ENCODE peak calls at places on chromosome 2, in seven cellular contexts. C is naive thymus-derived CD4-positive, alpha-beta T cell; S is tibial artery; D is neural progenitor cell; J is colonic mucosa; E is fibroblast of lung; V is psoas muscle. L is an unnamed sample. For H3K27me3 and H3K4me1, the result is how much of the 10 kb centered on the place peaks cover.

GRCh38 chr2:106108351-106108750 is 85.8 kb downstream of the UXS1 start:
- DNase-seq in E (peak), V (no peak), C (no peak), D (peak), S (no peak), J (no peak), L (peak)

GRCh38 chr2:74372674-74373073 is 7.4 kb downstream of the DCTN1 start:
- DNase-seq in J (no peak), V (no peak), C (no peak), D (no peak), E (no peak), S (no peak), L (no peak)

GRCh38 chr2:238634701-238635402 is 208.1 kb downstream of the ASB1 start:
- DNase-seq in C (no peak), J (no peak), V (no peak), S (peak), D (no peak), E (no peak), L (no peak)

GRCh38 chr2:121576263-121576662 is 45.6 kb downstream of the RNU4ATAC start:
- DNase-seq in S (no peak), V (no peak), C (no peak), J (no peak), D (no peak), E (no peak), L (no peak)

GRCh38 chr2:145283131-145283530 is 763.2 kb upstream of the ZEB2 start:
- DNase-seq in V (no peak), E (no peak), S (no peak), J (no peak), C (no peak), D (no peak), L (no peak)

GRCh38 chr2:3200420-3200939 is 177.1 kb downstream of the EIPR1 start:
- DNase-seq in S (no peak), E (peak), V (peak), J (no peak), D (no peak), C (no peak), L (no peak)

GRCh38 chr2:227626580-227627151 is 9.4 kb downstream of the SCYGR4 start:
- DNase-seq in V (no peak), C (no peak), E (no peak), D (no peak), J (no peak), S (no peak), L (no peak)

GRCh38 chr2:120760446-120761135 is 24.9 kb downstream of the GLI2 start:
- DNase-seq in D (no peak), E (no peak), C (no peak), J (no peak), S (peak), V (peak), L (no peak)

GRCh38 chr2:63364866-63365265 is 223.4 kb downstream of the WDPCP start:
- DNase-seq in J (no peak), D (no peak), S (no peak), E (no peak), V (no peak), C (no peak), L (peak)

GRCh38 chr2:54409752-54410151 is 46.4 kb upstream of the SPTBN1 start:
- DNase-seq in S (no peak), V (no peak), C (no peak), J (no peak), E (peak), D (no peak), L (no peak)

GRCh38 chr2:46493241-46493970 is 14.0 kb downstream of the TMEM247 start:
- DNase-seq in S (no peak), E (peak), J (no peak), V (no peak), D (no peak), C (no peak), L (peak)

GRCh38 chr2:152635635-152636298 is 81.5 kb downstream of the PRPF40A start:
- DNase-seq in S (no peak), E (peak), C (peak), D (peak), V (peak), J (peak), L (peak)

GRCh38 chr2:236088368-236089057 is 79.7 kb downstream of the GBX2 start:
- DNase-seq in E (no peak), S (no peak), C (no peak), J (no peak), D (no peak), V (no peak), L (no peak)

GRCh38 chr2:47022399-47022798 is 106.8 kb upstream of the MCFD2 start:
- DNase-seq in D (no peak), E (no peak), J (no peak), C (no peak), V (no peak), S (no peak), L (no peak)

GRCh38 chr2:159356053-159356554 is 69.6 kb upstream of the WDSUB1 start:
- DNase-seq in D (no peak), V (no peak), S (no peak), C (no peak), J (no peak), E (no peak), L (no peak)

GRCh38 chr2:234251326-234252271 is 201.1 kb downstream of the SPP2 start:
- DNase-seq in S (no peak), E (peak), D (no peak), V (no peak), C (no peak), J (peak), L (peak)

GRCh38 chr2:97355887-97356286 is 233.8 kb downstream of the ANKRD36B start:
- DNase-seq in E (no peak), S (no peak), J (no peak), C (no peak), V (no peak), D (peak), L (no peak)

GRCh38 chr2:235560345-235560744 is 66.5 kb downstream of the AGAP1 start:
- DNase-seq in E (no peak), C (no peak), S (no peak), J (no peak), D (no peak), V (no peak), L (no peak)

GRCh38 chr2:175600024-175600831 is 401.8 kb downstream of the LNPK start:
- DNase-seq in J (no peak), V (peak), S (peak), D (peak), E (no peak), C (no peak), L (no peak)

GRCh38 chr2:148721520-148721931 is 77.0 kb downstream of the EPC2 start:
- DNase-seq in S (no peak), D (no peak), J (no peak), E (no peak), V (no peak), C (no peak), L (no peak)

GRCh38 chr2:240921319-240922233 is 15.4 kb downstream of the CROCC2 start:
- DNase-seq in V (peak), J (peak), D (no peak), S (peak), C (no peak), E (peak), L (peak)

GRCh38 chr2:85445316-85446295 is 27.1 kb downstream of the SH2D6 start:
- DNase-seq in V (peak), D (no peak), S (peak), E (peak), C (no peak), J (no peak), L (peak)

GRCh38 chr2:220198911-220199310 is 571.5 kb downstream of the SLC4A3 start:
- DNase-seq in D (no peak), J (no peak), E (peak), V (no peak), C (no peak), S (no peak), L (no peak)

GRCh38 chr2:37302701-37303252 is 21.9 kb downstream of the PRKD3 start:
- DNase-seq in C (no peak), E (no peak), S (no peak), J (no peak), D (no peak), V (no peak), L (no peak)

GRCh38 chr2:20667531-20668401 is 822 bp downstream of the GDF7 start:
- DNase-seq in E (no peak), S (peak), V (no peak), C (no peak), J (no peak), D (peak), L (no peak)

GRCh38 chr2:20666364-20667150 is at the start of gene GDF7:
- DNase-seq in C (no peak), D (peak), J (peak), S (peak), V (no peak), E (no peak), L (no peak)

GRCh38 chr2:20666114-20666363 is 905 bp upstream of the GDF7 start:
- DNase-seq in C (no peak), V (no peak), D (no peak), S (peak), E (no peak), J (no peak), L (no peak)

GRCh38 chr2:20668470-20668869 is 1.5 kb downstream of the GDF7 start:
- DNase-seq in E (no peak), J (no peak), C (no peak), S (no peak), D (no peak), V (no peak), L (no peak)

GRCh38 chr2:20667151-20667530 is 197 bp downstream of the GDF7 start:
- DNase-seq in E (no peak), S (no peak), C (no peak), D (peak), V (no peak), J (no peak), L (no peak)
- H3K27me3 ChIP-seq in E (half or more), S (under half), C (under half), D (half or more), V (half or more), J (half or more), L (half or more)

DNA sequence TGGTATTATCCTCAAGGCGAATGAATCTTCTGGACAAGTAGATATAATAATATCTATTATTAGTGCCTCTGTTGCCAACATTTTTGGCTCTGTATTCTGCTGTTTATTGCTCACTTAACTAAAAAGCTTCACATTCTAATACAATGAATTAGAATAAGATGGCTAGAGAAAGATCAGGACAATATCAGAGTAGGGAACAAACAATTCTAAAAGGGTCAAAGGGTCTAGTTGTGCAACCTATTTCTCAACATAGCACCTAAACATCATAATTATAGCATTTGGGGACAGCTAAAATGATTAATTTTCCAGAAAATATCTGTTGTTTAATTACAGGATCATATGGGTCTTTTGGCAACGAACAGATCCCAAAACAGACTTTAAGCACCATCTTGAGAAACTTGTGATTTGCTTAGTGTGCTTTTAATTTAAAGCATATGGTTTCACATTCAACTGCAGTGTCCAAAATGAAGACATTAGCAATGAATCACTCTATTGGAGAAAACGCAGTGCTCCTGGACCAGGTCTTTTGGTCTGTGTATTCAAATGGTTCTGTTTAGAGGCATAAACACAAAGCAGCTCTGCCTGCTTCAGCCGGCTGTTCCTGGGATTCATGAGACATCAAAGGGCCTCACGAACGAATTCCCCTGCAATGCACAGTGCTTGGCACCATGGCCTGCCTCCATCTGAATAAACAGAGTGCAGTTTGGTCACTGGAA is 117.3 kb upstream of the SP5 start:
- DNase-seq in J (no peak), C (no peak), S (no peak), V (no peak), D (no peak), E (no peak), L (no peak)
- H3K27ac ChIP-seq in J (no peak), C (no peak), S (no peak), V (no peak), D (no peak), E (no peak), L (peak)

DNA sequence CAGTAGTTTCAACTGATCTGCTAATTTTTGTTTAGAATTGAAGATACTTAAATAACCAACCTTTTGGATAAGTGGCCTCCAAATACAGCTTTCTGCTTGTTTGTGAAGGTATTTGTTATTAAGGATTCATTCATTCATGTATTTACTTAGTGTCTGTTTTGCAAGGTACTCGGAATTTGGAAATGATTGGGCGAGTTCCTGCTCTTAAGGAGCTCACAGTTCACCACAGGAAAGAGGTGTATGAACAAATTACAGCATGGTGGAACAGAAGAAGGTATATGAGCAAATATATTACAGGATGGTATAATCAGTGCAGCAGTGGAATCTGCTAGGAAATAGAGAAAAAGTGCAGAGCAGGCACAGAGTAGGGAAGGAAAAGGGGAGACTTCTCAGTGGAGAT is 4.5 kb downstream of the ACSL3 start:
- DNase-seq in C (no peak), E (no peak), J (no peak), S (no peak), V (no peak), D (no peak), L (no peak)
- H3K4me1 ChIP-seq in C (under half), E (under half), J (under half), S (half or more), V (half or more), D (under half), L (under half)

GRCh38 chr2:161416633-161417427 is 733 bp downstream of the TBR1 start:
- DNase-seq in S (no peak), C (no peak), V (peak), E (no peak), J (no peak), D (peak), L (no peak)

GRCh38 chr2:161415041-161415440 is 1.1 kb upstream of the TBR1 start:
- DNase-seq in S (no peak), E (no peak), J (peak), V (no peak), D (peak), C (no peak), L (no peak)

GRCh38 chr2:161414385-161415040 is 1.6 kb upstream of the TBR1 start:
- DNase-seq in J (peak), S (peak), V (peak), D (peak), E (peak), C (no peak), L (peak)

GRCh38 chr2:161416294-161416632 is at the start of gene TBR1:
- DNase-seq in V (no peak), D (no peak), E (no peak), J (no peak), C (no peak), S (no peak), L (no peak)

DNA sequence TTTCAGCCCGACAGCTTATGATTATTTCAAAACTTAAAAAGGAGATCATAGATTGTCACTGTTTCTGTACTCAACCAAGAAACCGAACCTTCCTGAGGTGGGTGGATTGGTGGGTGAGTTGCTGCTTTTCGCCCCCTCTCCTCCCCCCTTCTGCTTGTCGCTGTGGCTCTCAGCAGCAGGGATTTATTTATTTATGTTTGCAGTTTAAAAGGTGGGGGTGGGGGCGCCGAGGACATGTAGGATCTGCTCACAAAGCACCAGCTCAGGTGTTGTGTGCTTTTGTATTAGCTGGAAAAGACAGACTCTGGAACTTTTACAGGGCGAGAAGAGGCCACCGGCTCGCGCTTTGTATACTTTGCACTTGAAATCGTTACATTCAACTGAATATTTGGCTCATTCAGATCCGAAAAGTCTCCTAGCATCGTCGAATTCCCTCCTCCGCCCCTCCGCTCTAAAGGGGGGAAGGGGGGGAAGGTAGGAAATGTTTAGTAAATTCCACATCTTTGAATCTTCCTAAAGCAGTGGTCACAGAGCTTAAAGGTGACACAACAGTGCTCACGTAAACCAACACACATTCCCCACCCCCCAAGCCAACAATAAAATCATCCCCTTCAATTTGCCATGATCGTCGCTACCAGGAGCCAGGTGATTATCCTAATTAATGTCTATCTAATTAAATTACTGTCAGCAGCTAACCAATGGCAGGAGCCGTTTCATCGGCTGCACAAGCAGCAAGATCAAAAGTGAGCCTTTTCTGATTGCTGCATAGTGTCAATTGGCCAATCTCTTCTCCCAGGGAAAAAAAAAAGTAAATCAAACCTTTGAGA is 417 bp upstream of the TBR1 start:
- DNase-seq in S (no peak), D (no peak), C (no peak), V (no peak), J (no peak), E (no peak), L (no peak)
- H3K27me3 ChIP-seq in S (half or more), D (half or more), C (under half), V (under half), J (half or more), E (half or more), L (half or more)

GRCh38 chr2:151405376-151405775 is 4.3 kb upstream of the RIF1 start:
- DNase-seq in V (no peak), S (no peak), D (no peak), C (no peak), J (no peak), E (no peak), L (no peak)

GRCh38 chr2:151409601-151410484 is at the start of gene RIF1:
- DNase-seq in S (peak), D (peak), J (peak), E (peak), V (peak), C (peak), L (peak)

GRCh38 chr2:151410485-151410833 is 757 bp downstream of the RIF1 start:
- DNase-seq in C (no peak), V (no peak), J (peak), D (peak), E (peak), S (no peak), L (peak)

GRCh38 chr2:151407281-151407680 is 2.4 kb upstream of the RIF1 start:
- DNase-seq in V (no peak), S (no peak), D (no peak), C (no peak), J (no peak), E (no peak), L (no peak)

GRCh38 chr2:151408788-151409600 is 708 bp upstream of the RIF1 start:
- DNase-seq in J (no peak), S (no peak), E (no peak), C (no peak), D (no peak), V (no peak), L (no peak)
- H3K27ac ChIP-seq in J (no peak), S (peak), E (peak), C (peak), D (no peak), V (peak), L (peak)

DNA sequence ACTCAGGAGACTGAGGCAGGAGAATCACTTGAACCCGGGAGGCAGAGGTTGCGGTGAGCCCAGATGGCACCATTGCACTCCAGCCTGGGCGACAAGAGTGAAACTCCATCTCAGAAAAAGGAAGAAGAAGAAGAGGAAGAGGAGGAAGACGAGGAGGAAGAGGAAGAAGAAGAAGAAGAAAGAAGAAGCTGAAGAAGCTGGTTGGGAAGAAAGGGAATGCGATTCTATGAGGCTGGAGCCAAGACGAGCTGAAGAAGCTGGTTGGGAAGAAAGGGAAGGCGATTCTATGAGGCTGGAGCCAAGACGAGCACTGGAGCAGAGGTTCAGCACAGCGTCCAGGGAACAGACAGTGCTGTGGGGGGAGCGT is 30.3 kb upstream of the TAF1B start:
- DNase-seq in J (no peak), E (no peak), S (no peak), D (no peak), C (no peak), V (no peak), L (no peak)
- H3K4me1 ChIP-seq in J (under half), E (under half), S (under half), D (under half), C (under half), V (under half), L (under half)

GRCh38 chr2:119157850-119158511 is 570 bp downstream of the C1QL2 start:
- DNase-seq in J (no peak), E (no peak), D (peak), C (no peak), S (no peak), V (no peak), L (no peak)
- H3K27me3 ChIP-seq in J (under half), E (under half), D (half or more), C (under half), S (half or more), V (under half), L (half or more)

DNA sequence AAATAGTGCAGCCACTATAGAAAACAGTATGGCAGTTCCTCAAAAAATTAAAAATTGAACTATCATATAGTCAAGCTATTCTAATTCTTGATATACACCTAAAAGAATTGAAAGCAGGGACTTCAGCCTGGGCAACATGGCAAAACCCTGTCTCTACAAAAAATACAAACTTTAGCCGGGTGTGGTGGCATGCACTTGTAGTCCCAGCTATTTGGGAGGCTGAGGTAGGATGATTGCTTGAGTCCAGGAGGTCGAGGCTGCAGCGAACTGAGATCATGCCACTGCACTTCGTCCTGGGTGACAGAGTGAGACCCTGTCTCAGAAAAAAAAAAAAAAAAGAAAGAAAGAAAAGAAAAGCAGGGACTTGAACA is 279.5 kb upstream of the STON1 start:
- DNase-seq in C (no peak), E (no peak), V (no peak), S (no peak), J (no peak), D (no peak), L (no peak)
- H3K27ac ChIP-seq in C (no peak), E (no peak), V (peak), S (no peak), J (no peak), D (no peak), L (peak)

GRCh38 chr2:101698419-101699190 is 1.1 kb downstream of the MAP4K4 start:
- DNase-seq in S (no peak), E (peak), C (no peak), D (no peak), J (peak), V (no peak), L (peak)

GRCh38 chr2:101697124-101697793 is at the start of gene MAP4K4:
- DNase-seq in S (peak), J (peak), C (peak), D (peak), E (peak), V (peak), L (peak)

GRCh38 chr2:101699191-101699938 is 1.9 kb downstream of the MAP4K4 start:
- DNase-seq in J (no peak), S (no peak), E (peak), V (no peak), C (no peak), D (peak), L (no peak)

GRCh38 chr2:101696272-101697123 is 1.0 kb upstream of the MAP4K4 start:
- DNase-seq in C (no peak), J (peak), D (no peak), E (no peak), V (peak), S (no peak), L (peak)

GRCh38 chr2:101697794-101698418 is 399 bp downstream of the MAP4K4 start:
- DNase-seq in V (peak), J (peak), C (no peak), E (no peak), S (no peak), D (peak), L (peak)
- H3K4me1 ChIP-seq in V (under half), J (under half), C (under half), E (under half), S (under half), D (under half), L (under half)